ENCODE peak calls at places on chromosomes 3 and 15, in seven cellular contexts. O is endodermal cell; R is coronary artery; Z is A549; G is effector memory CD4-positive, alpha-beta T cell; N is heart left ventricle; S is K562. U is an unnamed sample.

GRCh38 chr3:61250784-61251173 is 473 bp downstream of the FHIT start:
- DNase-seq in R (no peak), O (peak), S (peak), N (peak), Z (no peak), G (no peak), U (peak)

GRCh38 chr3:141129049-141130038 is 78.2 kb downstream of the SPSB4 start:
- DNase-seq in Z (no peak), G (no peak), S (no peak), R (peak), O (no peak), N (no peak), U (no peak)

GRCh38 chr3:73674280-73674679 is 49.5 kb upstream of the PDZRN3 start:
- DNase-seq in G (no peak), N (no peak), R (no peak), Z (no peak), S (no peak), O (no peak), U (no peak)

GRCh38 chr15:33068531-33068990 is 126.0 kb downstream of the FMN1 start:
- DNase-seq in G (no peak), Z (peak), O (peak), R (no peak), S (no peak), N (no peak), U (peak)

GRCh38 chr3:105448338-105448982 is 81.8 kb downstream of the ALCAM start:
- DNase-seq in Z (no peak), R (no peak), S (no peak), G (no peak), N (no peak), O (peak), U (no peak)

GRCh38 chr3:127458698-127459097 is 131.8 kb downstream of the TPRA1 start:
- DNase-seq in G (no peak), Z (no peak), S (peak), N (no peak), O (peak), R (no peak), U (no peak)

GRCh38 chr15:49379996-49380395 is 43.0 kb upstream of the FGF7 start:
- DNase-seq in Z (no peak), S (no peak), O (no peak), N (no peak), G (no peak), R (no peak), U (no peak)

GRCh38 chr3:9226326-9226725 is 23.1 kb downstream of the SRGAP3 start:
- DNase-seq in N (no peak), S (no peak), G (no peak), R (no peak), Z (no peak), O (no peak), U (no peak)

GRCh38 chr3:181700168-181701087 is 11.3 kb upstream of the SOX2 start:
- DNase-seq in S (peak), R (no peak), N (peak), O (peak), G (no peak), Z (peak), U (peak)

GRCh38 chr3:159892171-159892791 is 96.4 kb upstream of the IL12A start:
- DNase-seq in N (peak), R (no peak), Z (no peak), O (no peak), S (no peak), G (no peak), U (peak)

GRCh38 chr3:16460886-16461285 is 52.6 kb downstream of the RFTN1 start:
- DNase-seq in R (no peak), G (no peak), N (no peak), Z (no peak), O (no peak), S (no peak), U (no peak)

GRCh38 chr15:22979069-22979698 is 984 bp downstream of the CYFIP1 start:
- DNase-seq in N (peak), S (peak), O (peak), R (no peak), Z (peak), G (no peak), U (peak)

GRCh38 chr3:49015765-49016164 is 2.6 kb downstream of the DALRD3 start:
- DNase-seq in G (no peak), N (no peak), R (no peak), O (peak), Z (no peak), S (no peak), U (no peak)

GRCh38 chr15:80031841-80032240 is 27.6 kb upstream of the ZFAND6 start:
- DNase-seq in G (no peak), R (no peak), Z (no peak), N (no peak), S (no peak), O (no peak), U (peak)

GRCh38 chr15:89406218-89406716 is 71.6 kb upstream of the POLG start:
- DNase-seq in R (no peak), N (no peak), G (no peak), S (no peak), Z (no peak), O (peak), U (no peak)

GRCh38 chr15:89409993-89410767 is 75.6 kb upstream of the POLG start:
- DNase-seq in R (no peak), O (no peak), G (no peak), Z (no peak), S (no peak), N (no peak), U (no peak)

GRCh38 chr15:89406756-89407650 is 72.4 kb upstream of the POLG start:
- DNase-seq in N (no peak), O (peak), Z (no peak), S (no peak), G (no peak), R (no peak), U (no peak)

GRCh38 chr15:89409184-89409992 is 74.8 kb upstream of the POLG start:
- DNase-seq in O (peak), S (no peak), N (no peak), Z (no peak), R (no peak), G (no peak), U (no peak)

GRCh38 chr15:89408512-89409183 is 74.0 kb upstream of the POLG start:
- DNase-seq in R (no peak), N (no peak), G (no peak), Z (no peak), O (no peak), S (no peak), U (no peak)
- H3K4me3 ChIP-seq in R (peak), N (peak), G (peak), Z (no peak), O (no peak), S (no peak), U (peak)

GRCh38 chr15:44471885-44472284 is 44.5 kb downstream of the CTDSPL2 start:
- DNase-seq in G (no peak), R (no peak), S (no peak), N (no peak), O (no peak), Z (no peak), U (no peak)

GRCh38 chr15:44468713-44469385 is 41.4 kb downstream of the CTDSPL2 start:
- DNase-seq in Z (peak), O (no peak), G (no peak), R (no peak), S (no peak), N (no peak), U (no peak)
- H3K27ac ChIP-seq in Z (no peak), O (no peak), G (no peak), R (no peak), S (no peak), N (no peak), U (no peak)

GRCh38 chr15:74888716-74889115 is 1.1 kb upstream of the MPI start:
- DNase-seq in S (no peak), R (no peak), O (no peak), Z (no peak), G (no peak), N (no peak), U (no peak)
- H3K4me3 ChIP-seq in S (peak), R (no peak), O (no peak), Z (no peak), G (no peak), N (no peak), U (peak)

GRCh38 chr3:166263460-166263859 is 426.2 kb upstream of the BCHE start:
- DNase-seq in N (no peak), S (no peak), Z (no peak), R (no peak), G (no peak), O (no peak), U (no peak)
- H3K27ac ChIP-seq in N (no peak), S (no peak), Z (no peak), R (no peak), G (no peak), O (no peak), U (no peak)

GRCh38 chr15:85858586-85859375 is 64.1 kb upstream of the KLHL25 start:
- DNase-seq in G (peak), Z (peak), N (peak), R (no peak), S (peak), O (peak), U (peak)
- H3K4me3 ChIP-seq in G (no peak), Z (peak), N (no peak), R (no peak), S (no peak), O (peak), U (no peak)

DNA sequence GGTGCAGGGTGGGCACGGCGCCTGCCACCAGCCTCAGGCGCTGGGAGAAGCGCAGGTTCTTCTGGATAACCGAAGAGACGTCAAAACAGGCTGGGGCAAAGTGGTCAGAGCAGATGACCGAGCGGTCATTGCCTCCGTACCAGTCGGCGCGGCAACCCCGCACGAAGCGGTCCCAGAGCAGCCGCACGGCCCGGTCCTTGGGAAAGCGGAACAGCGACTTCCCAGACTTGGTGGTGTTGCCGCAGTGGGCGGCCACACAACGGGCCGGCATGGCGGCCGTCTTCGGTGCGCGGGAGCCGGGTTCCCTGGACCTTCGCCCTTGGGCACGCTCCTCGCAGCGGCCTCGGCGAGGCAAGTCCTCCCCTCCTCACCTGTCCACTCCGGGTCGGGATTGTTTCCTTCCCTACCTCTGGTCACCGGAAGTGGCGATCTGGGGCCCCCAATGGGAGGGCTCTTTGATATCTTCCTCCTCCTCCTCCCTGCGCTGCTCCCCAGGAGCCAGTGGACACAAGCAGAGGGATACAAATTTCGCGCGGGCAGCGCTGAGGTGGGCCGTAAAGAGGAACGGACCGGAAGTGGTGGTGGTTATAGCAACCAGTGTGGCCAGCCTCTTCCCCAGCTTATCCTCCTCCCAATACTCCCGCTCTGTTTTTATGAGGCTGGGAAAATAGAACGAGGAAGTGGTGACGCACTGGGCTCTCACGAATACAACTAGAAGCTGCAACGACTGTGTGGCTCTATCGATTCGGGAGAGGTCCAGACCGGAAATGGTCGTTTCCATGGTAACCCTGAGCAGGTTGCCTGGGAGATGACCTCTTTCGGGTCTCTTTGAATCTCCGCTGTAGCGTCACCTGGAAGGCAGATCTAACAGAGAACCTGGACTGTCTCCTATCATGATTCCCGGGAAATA is at the start of the genes LRRC49 and THAP10:
- DNase-seq in G (no peak), R (peak), N (peak), S (peak), Z (peak), O (peak), U (peak)
- H3K27ac ChIP-seq in G (peak), R (peak), N (peak), S (no peak), Z (peak), O (peak), U (peak)

GRCh38 chr3:149703474-149703873 is 45.6 kb upstream of the WWTR1 start:
- DNase-seq in N (peak), Z (no peak), R (no peak), G (no peak), S (no peak), O (no peak), U (peak)

GRCh38 chr3:149702691-149703426 is 45.0 kb upstream of the WWTR1 start:
- DNase-seq in N (no peak), G (no peak), O (no peak), R (no peak), S (no peak), Z (no peak), U (no peak)

GRCh38 chr3:149705416-149705815 is 46.9 kb downstream of the COMMD2 start:
- DNase-seq in Z (no peak), O (no peak), N (no peak), G (no peak), R (no peak), S (no peak), U (no peak)

GRCh38 chr3:149701977-149702350 is 44.1 kb upstream of the WWTR1 start:
- DNase-seq in N (no peak), G (no peak), Z (no peak), S (no peak), O (no peak), R (no peak), U (no peak)

DNA sequence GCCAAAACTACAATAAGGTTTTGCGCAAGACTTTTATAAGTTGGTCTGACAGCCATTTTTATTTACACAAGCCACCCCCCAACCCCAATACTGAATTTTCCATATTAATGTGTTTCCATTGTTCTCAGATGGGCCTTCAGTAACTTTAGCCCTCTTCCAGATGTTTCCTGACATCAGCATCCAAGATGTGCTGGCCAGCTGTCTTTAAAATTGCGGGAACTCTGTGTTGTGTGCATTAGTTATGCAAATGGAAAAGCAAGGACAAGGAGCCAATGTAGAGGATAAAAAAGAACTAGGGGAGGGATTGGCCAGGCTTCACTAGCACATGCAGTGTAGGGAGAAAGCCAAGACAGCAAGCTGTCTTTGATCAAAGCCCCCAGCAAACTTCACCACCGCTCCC is 45.4 kb downstream of the COMMD2 start:
- DNase-seq in O (no peak), S (no peak), G (no peak), Z (no peak), R (no peak), N (no peak), U (no peak)
- H3K4me3 ChIP-seq in O (no peak), S (no peak), G (no peak), Z (no peak), R (no peak), N (no peak), U (no peak)

U was measured in left ventricle myocardium inferior.